ENCODE peak calls at places on chromosome 13, in four cellular contexts. One of them, this sample, is unnamed.
A peak's percentile ranks its signal among the peaks of the same experiment; 100 is the strongest.

GRCh38 chr13:101649490-101650126 is 197.1 kb downstream of the ITGBL1 start:
- DNase-seq in SK-N-MC: no peak
- DNase-seq in breast epithelium: no peak
- DNase-seq in Peyer's patch: no peak
- DNase-seq in this sample: no peak

GRCh38 chr13:21884299-21884878 is 213.5 kb downstream of the FGF9 start:
- DNase-seq in SK-N-MC: no peak
- DNase-seq in breast epithelium: no peak
- DNase-seq in Peyer's patch: no peak
- DNase-seq in this sample: no peak

GRCh38 chr13:20442798-20443381 is 82.8 kb downstream of the CRYL1 start:
- DNase-seq in SK-N-MC: no peak
- DNase-seq in breast epithelium: no peak
- DNase-seq in Peyer's patch: no peak
- DNase-seq in this sample: no peak

GRCh38 chr13:22270881-22271280 is 600.0 kb downstream of the FGF9 start:
- DNase-seq in SK-N-MC: no peak
- DNase-seq in breast epithelium: no peak
- DNase-seq in Peyer's patch: no peak
- DNase-seq in this sample: no peak

GRCh38 chr13:22592515-22592914 is 588.3 kb upstream of the SGCG start:
- DNase-seq in SK-N-MC: no peak
- DNase-seq in breast epithelium: no peak
- DNase-seq in Peyer's patch: no peak
- DNase-seq in this sample: no peak

GRCh38 chr13:20387006-20387405 is 138.7 kb downstream of the CRYL1 start:
- DNase-seq in SK-N-MC: no peak
- DNase-seq in breast epithelium: no peak
- DNase-seq in Peyer's patch: no peak
- DNase-seq in this sample: no peak

GRCh38 chr13:106449096-106449495 is 86.4 kb downstream of the EFNB2 start:
- DNase-seq in SK-N-MC: no peak
- DNase-seq in breast epithelium: no peak
- DNase-seq in Peyer's patch: no peak
- DNase-seq in this sample: no peak

GRCh38 chr13:20990910-20991525 is 70.4 kb downstream of the LATS2 start:
- DNase-seq in SK-N-MC: no peak
- DNase-seq in breast epithelium: no peak
- DNase-seq in Peyer's patch: no peak
- DNase-seq in this sample: no peak

GRCh38 chr13:98768522-98768921 is 16.1 kb upstream of the SLC15A1 start:
- DNase-seq in SK-N-MC: no peak
- DNase-seq in breast epithelium: no peak
- DNase-seq in Peyer's patch: no peak
- DNase-seq in this sample: no peak

GRCh38 chr13:101231751-101232428 is 184.4 kb downstream of the NALCN start:
- DNase-seq in SK-N-MC: no peak
- DNase-seq in breast epithelium: no peak
- DNase-seq in Peyer's patch: no peak
- DNase-seq in this sample: no peak

GRCh38 chr13:53001871-53002270 is 26.7 kb upstream of the OLFM4 start:
- DNase-seq in SK-N-MC: no peak
- DNase-seq in breast epithelium: no peak
- DNase-seq in Peyer's patch: no peak
- DNase-seq in this sample: no peak

GRCh38 chr13:33233547-33233946 is 52.0 kb downstream of the STARD13 start:
- DNase-seq in SK-N-MC: no peak
- DNase-seq in breast epithelium: no peak
- DNase-seq in Peyer's patch: no peak
- DNase-seq in this sample: no peak
- H3K27ac ChIP-seq in SK-N-MC: no peak overlapping the region
- H3K27ac ChIP-seq in breast epithelium: no peak overlapping the region
- H3K27ac ChIP-seq in Peyer's patch: no peak overlapping the region
- H3K27ac ChIP-seq in this sample: no peak overlapping the region

DNA sequence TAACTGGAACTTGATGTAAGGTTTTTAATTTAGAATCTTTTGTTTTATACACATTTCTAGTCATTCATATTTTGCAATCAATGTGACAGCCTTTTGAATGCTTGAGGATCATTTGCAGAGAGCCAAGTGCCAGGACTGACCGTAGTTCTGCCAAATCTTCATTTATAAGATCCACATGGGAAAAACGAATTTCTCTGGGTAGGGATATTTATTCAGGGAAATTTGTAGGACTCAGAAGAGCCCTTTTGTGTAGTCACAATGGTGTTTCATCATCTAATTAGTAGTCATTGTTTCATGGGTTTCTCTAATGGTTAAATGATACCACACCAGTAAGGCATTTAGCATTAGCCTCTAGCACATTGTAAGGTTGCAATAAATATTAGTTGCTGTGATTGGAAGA is 161.1 kb downstream of the LMO7 start:
- DNase-seq in SK-N-MC: no peak
- DNase-seq in breast epithelium: no peak
- DNase-seq in Peyer's patch: no peak
- DNase-seq in this sample: no peak
- H3K27ac ChIP-seq in SK-N-MC: no peak overlapping the region
- H3K27ac ChIP-seq in breast epithelium: no peak overlapping the region
- H3K27ac ChIP-seq in Peyer's patch: peak overlapping the region; percentile 86
- H3K27ac ChIP-seq in this sample: no peak overlapping the region

DNA sequence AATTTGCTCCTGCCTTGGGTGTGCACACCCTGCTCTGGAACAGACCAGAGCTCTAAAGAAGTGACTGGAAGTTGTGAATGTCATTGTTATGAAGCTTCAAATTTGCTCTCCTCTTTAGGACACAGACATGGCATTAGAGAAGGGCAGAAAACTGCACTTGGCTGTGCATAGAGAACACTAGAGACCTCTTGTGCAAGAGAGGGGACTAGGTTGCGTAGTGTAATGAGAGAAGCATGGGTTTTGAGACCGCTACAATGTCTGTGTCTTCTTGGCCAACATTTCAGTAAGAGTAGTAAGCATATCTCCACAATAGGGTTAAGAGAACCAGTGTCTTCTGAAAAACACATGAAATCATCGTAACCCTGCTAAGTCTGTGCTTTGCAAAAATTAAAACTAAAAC is 423.3 kb downstream of the SPRY2 start:
- DNase-seq in SK-N-MC: no peak
- DNase-seq in breast epithelium: no peak
- DNase-seq in Peyer's patch: no peak
- DNase-seq in this sample: no peak
- H3K27ac ChIP-seq in SK-N-MC: no peak overlapping the region
- H3K27ac ChIP-seq in breast epithelium: no peak overlapping the region
- H3K27ac ChIP-seq in Peyer's patch: no peak overlapping the region
- H3K27ac ChIP-seq in this sample: no peak overlapping the region

GRCh38 chr13:30796132-30796832 is 60.9 kb downstream of the ALOX5AP start:
- DNase-seq in SK-N-MC: no peak
- DNase-seq in breast epithelium: no peak
- DNase-seq in Peyer's patch: no peak
- DNase-seq in this sample: no peak

GRCh38 chr13:30800107-30800506 is 64.8 kb downstream of the ALOX5AP start:
- DNase-seq in SK-N-MC: peak; percentile 94
- DNase-seq in breast epithelium: no peak
- DNase-seq in Peyer's patch: no peak
- DNase-seq in this sample: no peak

GRCh38 chr13:30798776-30799625 is 63.7 kb downstream of the ALOX5AP start:
- DNase-seq in SK-N-MC: peak; percentile 85
- DNase-seq in breast epithelium: no peak
- DNase-seq in Peyer's patch: no peak
- DNase-seq in this sample: no peak

GRCh38 chr13:30797847-30798246 is 62.5 kb downstream of the ALOX5AP start:
- DNase-seq in SK-N-MC: no peak
- DNase-seq in breast epithelium: no peak
- DNase-seq in Peyer's patch: no peak
- DNase-seq in this sample: no peak

GRCh38 chr13:30796833-30797601 is 61.7 kb downstream of the ALOX5AP start:
- DNase-seq in SK-N-MC: no peak
- DNase-seq in breast epithelium: peak; percentile 70
- DNase-seq in Peyer's patch: no peak
- DNase-seq in this sample: no peak
- H3K27ac ChIP-seq in SK-N-MC: peak overlapping the region; percentile 73
- H3K27ac ChIP-seq in breast epithelium: peak overlapping the region; percentile 73
- H3K27ac ChIP-seq in Peyer's patch: no peak overlapping the region
- H3K27ac ChIP-seq in this sample: no peak overlapping the region

DNA sequence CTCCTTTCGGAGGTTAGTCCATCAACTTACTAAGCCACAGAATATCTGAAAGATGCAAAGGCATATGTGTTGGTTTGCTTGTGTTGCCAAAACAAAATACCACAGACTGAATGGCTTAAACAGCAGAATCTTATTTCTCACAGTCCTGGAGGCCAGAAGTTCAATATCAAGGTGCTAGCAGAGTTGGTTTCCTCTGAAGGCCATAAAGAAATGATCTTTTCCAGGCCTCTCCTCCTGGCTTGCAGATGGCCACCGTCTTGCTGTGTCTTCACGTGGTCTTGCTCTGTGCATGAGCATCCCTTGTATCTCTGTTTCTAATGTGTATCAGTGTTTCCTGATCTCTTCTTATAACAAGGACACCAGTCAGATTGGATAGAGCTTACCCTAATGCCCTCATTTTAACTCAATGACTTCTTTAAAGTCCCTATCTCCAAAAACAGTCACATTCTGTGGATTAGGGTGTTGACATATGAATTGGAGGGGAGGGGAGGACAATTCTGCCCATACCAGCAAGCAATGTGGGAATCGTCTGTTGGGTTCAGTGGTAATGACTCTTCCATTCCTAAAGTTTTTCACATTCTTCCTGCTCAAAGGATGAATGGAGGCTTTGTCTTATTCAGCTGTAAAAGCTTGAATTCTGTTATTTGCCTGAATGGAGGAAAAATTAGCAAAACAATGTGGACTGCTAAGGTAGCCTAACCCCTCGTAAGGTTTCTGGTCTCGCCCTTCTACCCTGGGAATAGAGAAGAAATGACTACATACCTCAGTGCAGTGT is 715.7 kb downstream of the DIAPH3 start:
- DNase-seq in SK-N-MC: no peak
- DNase-seq in breast epithelium: no peak
- DNase-seq in Peyer's patch: no peak
- DNase-seq in this sample: no peak
- H3K27ac ChIP-seq in SK-N-MC: no peak overlapping the region
- H3K27ac ChIP-seq in breast epithelium: no peak overlapping the region
- H3K27ac ChIP-seq in Peyer's patch: no peak overlapping the region
- H3K27ac ChIP-seq in this sample: no peak overlapping the region

GRCh38 chr13:41611385-41611784 is 154.0 kb downstream of the RGCC start:
- DNase-seq in SK-N-MC: no peak
- DNase-seq in breast epithelium: no peak
- DNase-seq in Peyer's patch: no peak
- DNase-seq in this sample: no peak
- H3K27ac ChIP-seq in SK-N-MC: no peak overlapping the region
- H3K27ac ChIP-seq in breast epithelium: peak overlapping the region; percentile 76
- H3K27ac ChIP-seq in Peyer's patch: no peak overlapping the region
- H3K27ac ChIP-seq in this sample: no peak overlapping the region

This sample was measured in caudate nucleus.